ENCODE peak calls at places on chromosomes 16 and 17, in ten cellular contexts. One of them, this sample, is unnamed.

GRCh38 chr16:82655315-82655714 is 28.5 kb downstream of the CDH13 start:
- DNase-seq in ascending aorta: no peak
- DNase-seq in AG04449: peak
- DNase-seq in mammary epithelial cell: no peak
- DNase-seq in fibroblast of lung: peak
- DNase-seq in neuronal stem cell: no peak
- DNase-seq in neural progenitor cell: no peak
- DNase-seq in left lung: no peak
- DNase-seq in psoas muscle: no peak
- DNase-seq in AG10803: peak
- DNase-seq in this sample: peak

GRCh38 chr17:13016881-13017622 is 775 bp downstream of the ELAC2 start:
- DNase-seq in ascending aorta: no peak
- DNase-seq in AG04449: no peak
- DNase-seq in mammary epithelial cell: peak
- DNase-seq in fibroblast of lung: no peak
- DNase-seq in neuronal stem cell: no peak
- DNase-seq in neural progenitor cell: no peak
- DNase-seq in left lung: no peak
- DNase-seq in psoas muscle: no peak
- DNase-seq in AG10803: peak
- DNase-seq in this sample: peak

GRCh38 chr17:50360716-50361115 is 12.3 kb downstream of the MRPL27 start:
- DNase-seq in ascending aorta: no peak
- DNase-seq in AG04449: no peak
- DNase-seq in mammary epithelial cell: no peak
- DNase-seq in fibroblast of lung: no peak
- DNase-seq in neuronal stem cell: no peak
- DNase-seq in neural progenitor cell: no peak
- DNase-seq in left lung: no peak
- DNase-seq in psoas muscle: no peak
- DNase-seq in AG10803: no peak
- DNase-seq in this sample: no peak

GRCh38 chr16:51875834-51876725 is 670.9 kb downstream of the TOX3 start:
- DNase-seq in ascending aorta: no peak
- DNase-seq in AG04449: no peak
- DNase-seq in mammary epithelial cell: no peak
- DNase-seq in fibroblast of lung: no peak
- DNase-seq in neuronal stem cell: no peak
- DNase-seq in neural progenitor cell: peak
- DNase-seq in left lung: no peak
- DNase-seq in psoas muscle: no peak
- DNase-seq in AG10803: no peak
- DNase-seq in this sample: no peak

GRCh38 chr17:79005063-79005861 is 4.3 kb downstream of the CANT1 start:
- DNase-seq in ascending aorta: no peak
- DNase-seq in AG04449: no peak
- DNase-seq in mammary epithelial cell: peak
- DNase-seq in fibroblast of lung: no peak
- DNase-seq in neuronal stem cell: no peak
- DNase-seq in neural progenitor cell: no peak
- DNase-seq in left lung: no peak
- DNase-seq in psoas muscle: no peak
- DNase-seq in AG10803: no peak
- DNase-seq in this sample: no peak

GRCh38 chr17:31319253-31319661 is 2.2 kb downstream of the EVI2A start:
- DNase-seq in ascending aorta: no peak
- DNase-seq in AG04449: no peak
- DNase-seq in mammary epithelial cell: no peak
- DNase-seq in fibroblast of lung: no peak
- DNase-seq in neuronal stem cell: no peak
- DNase-seq in neural progenitor cell: no peak
- DNase-seq in left lung: no peak
- DNase-seq in psoas muscle: no peak
- DNase-seq in AG10803: no peak
- DNase-seq in this sample: no peak

GRCh38 chr16:72940886-72941285 is 107.0 kb downstream of the ZFHX3 start:
- DNase-seq in ascending aorta: no peak
- DNase-seq in AG04449: no peak
- DNase-seq in mammary epithelial cell: no peak
- DNase-seq in fibroblast of lung: no peak
- DNase-seq in neuronal stem cell: no peak
- DNase-seq in neural progenitor cell: no peak
- DNase-seq in left lung: no peak
- DNase-seq in psoas muscle: no peak
- DNase-seq in AG10803: no peak
- DNase-seq in this sample: no peak

GRCh38 chr16:19479302-19479721 is 42.6 kb downstream of the GDE1 start:
- DNase-seq in ascending aorta: no peak
- DNase-seq in AG04449: no peak
- DNase-seq in mammary epithelial cell: no peak
- DNase-seq in fibroblast of lung: no peak
- DNase-seq in neuronal stem cell: no peak
- DNase-seq in neural progenitor cell: no peak
- DNase-seq in left lung: no peak
- DNase-seq in psoas muscle: no peak
- DNase-seq in AG10803: no peak
- DNase-seq in this sample: no peak

GRCh38 chr17:48625502-48626201 is 506 bp downstream of the HOXB9 start:
- DNase-seq in ascending aorta: no peak
- DNase-seq in AG04449: no peak
- DNase-seq in mammary epithelial cell: peak
- DNase-seq in fibroblast of lung: no peak
- DNase-seq in neuronal stem cell: no peak
- DNase-seq in neural progenitor cell: peak
- DNase-seq in left lung: peak
- DNase-seq in psoas muscle: no peak
- DNase-seq in AG10803: no peak
- DNase-seq in this sample: no peak

GRCh38 chr17:72193395-72194106 is 72.7 kb downstream of the SOX9 start:
- DNase-seq in ascending aorta: no peak
- DNase-seq in AG04449: no peak
- DNase-seq in mammary epithelial cell: peak
- DNase-seq in fibroblast of lung: no peak
- DNase-seq in neuronal stem cell: no peak
- DNase-seq in neural progenitor cell: no peak
- DNase-seq in left lung: no peak
- DNase-seq in psoas muscle: peak
- DNase-seq in AG10803: peak
- DNase-seq in this sample: peak

GRCh38 chr17:59093702-59094231 is 12.9 kb downstream of the TRIM37 start:
- DNase-seq in ascending aorta: no peak
- DNase-seq in AG04449: peak
- DNase-seq in mammary epithelial cell: peak
- DNase-seq in fibroblast of lung: peak
- DNase-seq in neuronal stem cell: no peak
- DNase-seq in neural progenitor cell: no peak
- DNase-seq in left lung: no peak
- DNase-seq in psoas muscle: peak
- DNase-seq in AG10803: peak
- DNase-seq in this sample: peak

GRCh38 chr16:86619263-86619935 is 41.0 kb downstream of the FOXL1 start:
- DNase-seq in ascending aorta: no peak
- DNase-seq in AG04449: no peak
- DNase-seq in mammary epithelial cell: no peak
- DNase-seq in fibroblast of lung: no peak
- DNase-seq in neuronal stem cell: no peak
- DNase-seq in neural progenitor cell: no peak
- DNase-seq in left lung: no peak
- DNase-seq in psoas muscle: no peak
- DNase-seq in AG10803: peak
- DNase-seq in this sample: no peak

GRCh38 chr16:80330803-80331202 is 210.0 kb upstream of the DYNLRB2 start:
- DNase-seq in ascending aorta: no peak
- DNase-seq in AG04449: no peak
- DNase-seq in mammary epithelial cell: no peak
- DNase-seq in fibroblast of lung: no peak
- DNase-seq in neuronal stem cell: no peak
- DNase-seq in neural progenitor cell: no peak
- DNase-seq in left lung: no peak
- DNase-seq in psoas muscle: no peak
- DNase-seq in AG10803: no peak
- DNase-seq in this sample: no peak

GRCh38 chr16:66515543-66516171 is 34.3 kb downstream of the TK2 start:
- DNase-seq in ascending aorta: no peak
- DNase-seq in AG04449: no peak
- DNase-seq in mammary epithelial cell: no peak
- DNase-seq in fibroblast of lung: peak
- DNase-seq in neuronal stem cell: no peak
- DNase-seq in neural progenitor cell: no peak
- DNase-seq in left lung: peak
- DNase-seq in psoas muscle: no peak
- DNase-seq in AG10803: peak
- DNase-seq in this sample: peak

GRCh38 chr16:66519482-66519881 is 30.4 kb downstream of the TK2 start:
- DNase-seq in ascending aorta: no peak
- DNase-seq in AG04449: no peak
- DNase-seq in mammary epithelial cell: no peak
- DNase-seq in fibroblast of lung: no peak
- DNase-seq in neuronal stem cell: no peak
- DNase-seq in neural progenitor cell: no peak
- DNase-seq in left lung: no peak
- DNase-seq in psoas muscle: no peak
- DNase-seq in AG10803: no peak
- DNase-seq in this sample: no peak

GRCh38 chr16:66517586-66518263 is 32.2 kb downstream of the TK2 start:
- DNase-seq in ascending aorta: no peak
- DNase-seq in AG04449: no peak
- DNase-seq in mammary epithelial cell: no peak
- DNase-seq in fibroblast of lung: no peak
- DNase-seq in neuronal stem cell: no peak
- DNase-seq in neural progenitor cell: no peak
- DNase-seq in left lung: no peak
- DNase-seq in psoas muscle: no peak
- DNase-seq in AG10803: no peak
- DNase-seq in this sample: no peak

GRCh38 chr16:66516172-66516807 is 33.6 kb downstream of the TK2 start:
- DNase-seq in ascending aorta: no peak
- DNase-seq in AG04449: no peak
- DNase-seq in mammary epithelial cell: no peak
- DNase-seq in fibroblast of lung: no peak
- DNase-seq in neuronal stem cell: no peak
- DNase-seq in neural progenitor cell: no peak
- DNase-seq in left lung: no peak
- DNase-seq in psoas muscle: no peak
- DNase-seq in AG10803: no peak
- DNase-seq in this sample: no peak

DNA sequence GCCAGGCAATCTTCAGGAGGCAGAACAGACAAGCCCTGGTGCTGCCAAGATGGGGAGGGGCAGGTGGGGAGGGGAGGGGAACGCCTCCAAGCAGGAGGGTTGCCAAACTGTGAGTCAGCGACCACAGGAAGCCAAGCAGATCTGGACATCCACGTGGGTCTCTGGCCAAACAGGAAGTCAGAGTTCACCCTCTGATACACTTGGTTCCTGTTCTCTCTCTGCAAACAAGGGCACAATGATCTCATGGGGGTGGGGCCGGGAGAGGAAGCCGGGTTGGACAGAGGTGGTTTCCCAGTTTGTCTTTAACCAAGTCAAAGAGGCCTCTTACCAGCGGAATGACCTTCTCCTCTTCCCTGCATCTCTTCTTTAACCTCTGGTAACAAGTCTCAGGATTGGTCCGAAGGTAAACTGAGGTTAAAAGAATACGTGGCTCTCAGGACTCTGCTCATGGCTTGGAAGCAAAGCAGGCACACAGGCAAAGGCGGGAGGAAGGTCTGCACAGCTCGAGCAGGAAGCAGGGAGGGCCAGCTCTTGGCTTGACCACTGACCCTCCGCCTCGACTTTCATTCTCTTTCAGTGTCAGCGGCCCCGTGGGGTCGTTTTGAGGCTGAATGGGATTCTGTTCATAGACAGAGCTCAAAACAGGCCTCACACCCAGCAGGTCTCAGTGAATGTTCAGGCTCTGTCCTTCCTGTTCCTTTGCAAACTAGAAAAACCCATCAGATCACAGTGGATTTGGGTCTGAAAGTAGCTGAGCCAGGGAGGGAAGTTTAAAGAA is 32.9 kb downstream of the TK2 start:
- DNase-seq in ascending aorta: peak
- DNase-seq in AG04449: peak
- DNase-seq in mammary epithelial cell: peak
- DNase-seq in fibroblast of lung: peak
- DNase-seq in neuronal stem cell: no peak
- DNase-seq in neural progenitor cell: peak
- DNase-seq in left lung: peak
- DNase-seq in psoas muscle: peak
- DNase-seq in AG10803: peak
- DNase-seq in this sample: peak
- H3K4me3 ChIP-seq in ascending aorta: peak
- H3K4me3 ChIP-seq in AG04449: no peak
- H3K4me3 ChIP-seq in mammary epithelial cell: no peak
- H3K4me3 ChIP-seq in fibroblast of lung: no peak
- H3K4me3 ChIP-seq in neuronal stem cell: no peak
- H3K4me3 ChIP-seq in neural progenitor cell: no peak
- H3K4me3 ChIP-seq in left lung: peak
- H3K4me3 ChIP-seq in psoas muscle: peak
- H3K4me3 ChIP-seq in AG10803: peak
- H3K4me3 ChIP-seq in this sample: no peak

DNA sequence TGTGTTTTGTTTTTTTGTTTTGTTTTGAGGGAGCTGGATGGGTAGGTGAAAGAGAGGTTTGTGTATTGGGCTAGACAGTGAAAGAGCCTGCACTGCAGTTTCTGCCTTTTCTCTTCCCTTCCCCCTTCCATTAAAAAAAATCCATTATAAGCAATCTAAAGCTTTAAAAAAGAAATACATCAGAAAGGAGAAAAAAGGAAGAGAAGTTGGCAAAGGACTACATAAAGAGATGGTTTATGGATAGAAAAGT is 10.7 kb upstream of the EEF2K start:
- DNase-seq in ascending aorta: no peak
- DNase-seq in AG04449: no peak
- DNase-seq in mammary epithelial cell: no peak
- DNase-seq in fibroblast of lung: no peak
- DNase-seq in neuronal stem cell: no peak
- DNase-seq in neural progenitor cell: no peak
- DNase-seq in left lung: no peak
- DNase-seq in psoas muscle: no peak
- DNase-seq in AG10803: no peak
- DNase-seq in this sample: no peak
- H3K4me3 ChIP-seq in ascending aorta: no peak
- H3K4me3 ChIP-seq in AG04449: no peak
- H3K4me3 ChIP-seq in mammary epithelial cell: no peak
- H3K4me3 ChIP-seq in fibroblast of lung: no peak
- H3K4me3 ChIP-seq in neuronal stem cell: no peak
- H3K4me3 ChIP-seq in neural progenitor cell: peak
- H3K4me3 ChIP-seq in left lung: no peak
- H3K4me3 ChIP-seq in psoas muscle: peak
- H3K4me3 ChIP-seq in AG10803: no peak
- H3K4me3 ChIP-seq in this sample: no peak

GRCh38 chr17:55451758-55452468 is 30.3 kb upstream of the MMD start:
- DNase-seq in ascending aorta: no peak
- DNase-seq in AG04449: no peak
- DNase-seq in mammary epithelial cell: peak
- DNase-seq in fibroblast of lung: peak
- DNase-seq in neuronal stem cell: no peak
- DNase-seq in neural progenitor cell: no peak
- DNase-seq in left lung: no peak
- DNase-seq in psoas muscle: no peak
- DNase-seq in AG10803: peak
- DNase-seq in this sample: peak
- H3K4me3 ChIP-seq in ascending aorta: no peak
- H3K4me3 ChIP-seq in AG04449: no peak
- H3K4me3 ChIP-seq in mammary epithelial cell: no peak
- H3K4me3 ChIP-seq in fibroblast of lung: no peak
- H3K4me3 ChIP-seq in neuronal stem cell: no peak
- H3K4me3 ChIP-seq in neural progenitor cell: no peak
- H3K4me3 ChIP-seq in left lung: no peak
- H3K4me3 ChIP-seq in psoas muscle: no peak
- H3K4me3 ChIP-seq in AG10803: no peak
- H3K4me3 ChIP-seq in this sample: no peak

GRCh38 chr16:85168732-85169256 is 56.5 kb upstream of the CIBAR2 start:
- DNase-seq in ascending aorta: no peak
- DNase-seq in AG04449: no peak
- DNase-seq in mammary epithelial cell: no peak
- DNase-seq in fibroblast of lung: peak
- DNase-seq in neuronal stem cell: peak
- DNase-seq in neural progenitor cell: peak
- DNase-seq in left lung: peak
- DNase-seq in psoas muscle: peak
- DNase-seq in AG10803: peak
- DNase-seq in this sample: peak
- H3K4me3 ChIP-seq in ascending aorta: no peak
- H3K4me3 ChIP-seq in AG04449: peak
- H3K4me3 ChIP-seq in mammary epithelial cell: no peak
- H3K4me3 ChIP-seq in fibroblast of lung: peak
- H3K4me3 ChIP-seq in neuronal stem cell: no peak
- H3K4me3 ChIP-seq in neural progenitor cell: peak
- H3K4me3 ChIP-seq in left lung: peak
- H3K4me3 ChIP-seq in psoas muscle: peak
- H3K4me3 ChIP-seq in AG10803: peak
- H3K4me3 ChIP-seq in this sample: no peak

This sample was measured in IMR-90.